ENCODE peak calls at places on chromosomes 2 and 18, in seven cellular contexts. W, Y, P, F, B, D and A are unnamed samples.

GRCh38 chr2:232974431-232974830 is 38.6 kb downstream of the NGEF start:
- DNase-seq in F (no peak), B (no peak), Y (no peak), P (no peak), W (no peak), D (no peak), A (no peak)

GRCh38 chr2:146982393-146982846 is 862.4 kb upstream of the ACVR2A start:
- DNase-seq in Y (no peak), F (peak; percentile 83), D (no peak), W (no peak), B (no peak), P (no peak), A (no peak)

GRCh38 chr2:157404363-157404762 is 39.5 kb downstream of the CYTIP start:
- DNase-seq in P (peak; percentile 69), W (no peak), F (peak; percentile 9), Y (no peak), D (no peak), B (no peak), A (no peak)

GRCh38 chr2:203887680-203888079 is 20.1 kb downstream of the CTLA4 start:
- DNase-seq in W (no peak), P (no peak), Y (no peak), B (no peak), F (no peak), D (no peak), A (no peak)

GRCh38 chr2:181120625-181121024 is 140.2 kb downstream of the UBE2E3 start:
- DNase-seq in F (peak; percentile 10), Y (no peak), B (peak; percentile 12), W (no peak), D (no peak), P (no peak), A (no peak)

GRCh38 chr18:79400091-79400590 is 4.4 kb downstream of the NFATC1 start:
- DNase-seq in F (no peak), W (no peak), D (no peak), B (no peak), P (peak; percentile 65), Y (no peak), A (no peak)

GRCh38 chr2:104919127-104919526 is 65.2 kb downstream of the POU3F3 start:
- DNase-seq in F (no peak), D (no peak), Y (peak; percentile 42), P (no peak), B (peak; percentile 29), W (no peak), A (no peak)

GRCh38 chr2:145158051-145158586 is 638.2 kb upstream of the ZEB2 start:
- DNase-seq in W (no peak), Y (no peak), F (peak; percentile 88), P (no peak), B (peak; percentile 46), D (no peak), A (no peak)

GRCh38 chr2:209383212-209383611 is 40.6 kb upstream of the MAP2 start:
- DNase-seq in P (no peak), F (peak; percentile 80), D (no peak), W (peak; percentile 40), B (peak; percentile 14), Y (peak; percentile 17), A (peak; percentile 87)

GRCh38 chr2:22536131-22536530 is 848.8 kb upstream of the KLHL29 start:
- DNase-seq in P (no peak), D (no peak), B (no peak), W (peak; percentile 5), F (no peak), Y (no peak), A (no peak)

GRCh38 chr18:79848579-79849327 is 51.0 kb downstream of the KCNG2 start:
- DNase-seq in F (no peak), B (no peak), W (no peak), Y (no peak), D (no peak), P (no peak), A (no peak)

GRCh38 chr2:59585657-59586056 is 967.8 kb downstream of the BCL11A start:
- DNase-seq in Y (peak; percentile 41), B (no peak), F (no peak), D (peak; percentile 45), W (no peak), P (no peak), A (no peak)

GRCh38 chr18:42459873-42460272 is 504.8 kb downstream of the PIK3C3 start:
- DNase-seq in D (no peak), F (no peak), Y (no peak), W (no peak), P (no peak), B (no peak), A (no peak)

GRCh38 chr18:24346254-24346653 is 51.4 kb downstream of the OSBPL1A start:
- DNase-seq in D (no peak), B (no peak), F (no peak), Y (no peak), P (no peak), W (no peak), A (no peak)

GRCh38 chr2:112162341-112162740 is 24.2 kb downstream of the FBLN7 start:
- DNase-seq in W (no peak), B (no peak), D (no peak), Y (no peak), P (no peak), F (no peak), A (no peak)

GRCh38 chr2:98333922-98334321 is 12.3 kb upstream of the CNGA3 start:
- DNase-seq in W (no peak), B (no peak), P (no peak), Y (no peak), F (peak; percentile 12), D (no peak), A (no peak)

GRCh38 chr2:84796798-84797197 is 84.1 kb downstream of the TRABD2A start:
- DNase-seq in D (no peak), B (no peak), P (no peak), W (no peak), Y (no peak), F (no peak), A (no peak)

GRCh38 chr18:48950536-48951447 is at the start of gene SMAD7:
- DNase-seq in D (no peak), P (no peak), B (no peak), Y (no peak), W (no peak), F (peak; percentile 58), A (no peak)

GRCh38 chr2:211899871-211900482 is 638.6 kb downstream of the ERBB4 start:
- DNase-seq in P (no peak), W (no peak), B (no peak), Y (no peak), F (peak; percentile 14), D (peak; percentile 77), A (no peak)

GRCh38 chr2:45964226-45964841 is 312.9 kb downstream of the PRKCE start:
- DNase-seq in P (no peak), W (peak; percentile 63), D (peak; percentile 90), F (peak; percentile 93), B (peak; percentile 96), Y (no peak), A (peak; percentile 96)

GRCh38 chr2:134778372-134778771 is 59.6 kb upstream of the TMEM163 start:
- DNase-seq in W (no peak), Y (no peak), D (no peak), P (no peak), B (no peak), F (no peak), A (no peak)

GRCh38 chr2:9552491-9553178 is 3.0 kb downstream of the ADAM17 start:
- DNase-seq in W (no peak), F (peak; percentile 69), D (no peak), B (no peak), P (no peak), Y (no peak), A (peak; percentile 82)

GRCh38 chr2:215680605-215681598 is 245.0 kb upstream of the FN1 start:
- DNase-seq in F (peak; percentile 96), Y (peak; percentile 17), D (no peak), P (no peak), B (peak; percentile 73), W (no peak), A (no peak)

GRCh38 chr2:183079335-183079775 is 808 bp downstream of the DUSP19 start:
- DNase-seq in W (no peak), Y (peak; percentile 37), B (no peak), D (no peak), P (no peak), F (no peak), A (no peak)

GRCh38 chr18:23228102-23229051 is 93.1 kb downstream of the CABLES1 start:
- DNase-seq in W (no peak), D (peak; percentile 84), P (no peak), Y (no peak), F (peak; percentile 53), B (no peak), A (no peak)

GRCh38 chr18:79510731-79511141 is 115.0 kb downstream of the NFATC1 start:
- DNase-seq in Y (no peak), B (no peak), P (no peak), D (no peak), F (no peak), W (no peak), A (no peak)

GRCh38 chr2:40668435-40668834 is 216.5 kb upstream of the SLC8A1 start:
- DNase-seq in B (no peak), Y (no peak), D (no peak), W (no peak), F (no peak), P (no peak), A (no peak)

GRCh38 chr2:10412380-10412779 is 35.7 kb downstream of the ODC1 start:
- DNase-seq in D (no peak), F (peak; percentile 50), Y (no peak), P (no peak), W (no peak), B (peak; percentile 55), A (peak; percentile 36)

GRCh38 chr18:28802546-28802945 is 625.6 kb upstream of the CDH2 start:
- DNase-seq in W (no peak), F (peak; percentile 36), P (no peak), Y (no peak), B (no peak), D (no peak), A (peak; percentile 42)

GRCh38 chr2:6951046-6951445 is 33.8 kb downstream of the RNF144A start:
- DNase-seq in P (no peak), B (no peak), D (no peak), Y (no peak), W (no peak), F (no peak), A (no peak)

GRCh38 chr2:11866358-11867335 is 120.2 kb downstream of the LPIN1 start:
- DNase-seq in W (no peak), Y (peak; percentile 81), B (no peak), P (no peak), F (no peak), D (peak; percentile 75), A (no peak)

GRCh38 chr18:26863122-26863879 is 2.2 kb downstream of the AQP4 start:
- DNase-seq in P (no peak), F (no peak), Y (peak; percentile 68), D (peak; percentile 13), B (peak; percentile 63), W (no peak), A (no peak)

GRCh38 chr18:12750076-12750707 is 47.4 kb downstream of the PSMG2 start:
- DNase-seq in W (no peak), F (no peak), P (no peak), Y (no peak), B (no peak), D (peak; percentile 54), A (no peak)

GRCh38 chr2:172772637-172773036 is 37.0 kb downstream of the RAPGEF4 start:
- DNase-seq in D (no peak), Y (no peak), P (no peak), F (peak; percentile 43), W (no peak), B (peak; percentile 4), A (no peak)

GRCh38 chr2:23393722-23394121 is 8.7 kb downstream of the KLHL29 start:
- DNase-seq in F (no peak), P (no peak), Y (no peak), W (no peak), B (no peak), D (no peak), A (no peak)

GRCh38 chr18:3350566-3351527 is 88.9 kb downstream of the MYL12B start:
- DNase-seq in B (no peak), P (no peak), D (no peak), W (no peak), Y (no peak), F (peak; percentile 27), A (no peak)

GRCh38 chr18:27185025-27185763 is at the start of gene CHST9:
- DNase-seq in D (no peak), B (peak; percentile 79), F (no peak), Y (peak; percentile 23), P (no peak), W (no peak), A (no peak)